ENCODE peak calls at places on chromosomes 1 and 21, in eight cellular contexts. One of them, this sample, is unnamed.

GRCh38 chr21:33578959-33579542 is 9.4 kb downstream of the DONSON start:
- DNase-seq in lung: no peak
- DNase-seq in AG04450: no peak
- DNase-seq in AG08395: no peak
- DNase-seq in NCI-H2171 treated with DMSO at 0.1 percent for 48 hours: peak
- DNase-seq in GM23338: no peak
- DNase-seq in amniotic stem cell: no peak
- DNase-seq in iPS-NIHi11: no peak
- DNase-seq in this sample: no peak

GRCh38 chr1:33441088-33441745 is 10.3 kb upstream of the PHC2 start:
- DNase-seq in lung: no peak
- DNase-seq in AG04450: no peak
- DNase-seq in AG08395: no peak
- DNase-seq in NCI-H2171 treated with DMSO at 0.1 percent for 48 hours: no peak
- DNase-seq in GM23338: no peak
- DNase-seq in amniotic stem cell: no peak
- DNase-seq in iPS-NIHi11: no peak
- DNase-seq in this sample: no peak

GRCh38 chr1:41261926-41262618 is 20.0 kb upstream of the SCMH1 start:
- DNase-seq in lung: no peak
- DNase-seq in AG04450: no peak
- DNase-seq in AG08395: no peak
- DNase-seq in NCI-H2171 treated with DMSO at 0.1 percent for 48 hours: no peak
- DNase-seq in GM23338: no peak
- DNase-seq in amniotic stem cell: no peak
- DNase-seq in iPS-NIHi11: no peak
- DNase-seq in this sample: no peak

GRCh38 chr1:7885513-7886298 is 32.8 kb upstream of the UTS2 start:
- DNase-seq in lung: peak
- DNase-seq in AG04450: no peak
- DNase-seq in AG08395: no peak
- DNase-seq in NCI-H2171 treated with DMSO at 0.1 percent for 48 hours: peak
- DNase-seq in GM23338: peak
- DNase-seq in amniotic stem cell: no peak
- DNase-seq in iPS-NIHi11: peak
- DNase-seq in this sample: peak

GRCh38 chr21:35578350-35578782 is 482.0 kb downstream of the SETD4 start:
- DNase-seq in lung: no peak
- DNase-seq in AG04450: peak
- DNase-seq in AG08395: peak
- DNase-seq in NCI-H2171 treated with DMSO at 0.1 percent for 48 hours: no peak
- DNase-seq in GM23338: no peak
- DNase-seq in amniotic stem cell: peak
- DNase-seq in iPS-NIHi11: no peak
- DNase-seq in this sample: no peak

GRCh38 chr1:200053091-200053490 is 25.6 kb downstream of the NR5A2 start:
- DNase-seq in lung: no peak
- DNase-seq in AG04450: no peak
- DNase-seq in AG08395: no peak
- DNase-seq in NCI-H2171 treated with DMSO at 0.1 percent for 48 hours: no peak
- DNase-seq in GM23338: no peak
- DNase-seq in amniotic stem cell: no peak
- DNase-seq in iPS-NIHi11: no peak
- DNase-seq in this sample: no peak

GRCh38 chr21:26776320-26777021 is 68.7 kb downstream of the ADAMTS1 start:
- DNase-seq in lung: no peak
- DNase-seq in AG04450: no peak
- DNase-seq in AG08395: peak
- DNase-seq in NCI-H2171 treated with DMSO at 0.1 percent for 48 hours: no peak
- DNase-seq in GM23338: no peak
- DNase-seq in amniotic stem cell: no peak
- DNase-seq in iPS-NIHi11: no peak
- DNase-seq in this sample: no peak

GRCh38 chr1:63877816-63878215 is 104.0 kb downstream of the ROR1 start:
- DNase-seq in lung: peak
- DNase-seq in AG04450: no peak
- DNase-seq in AG08395: peak
- DNase-seq in NCI-H2171 treated with DMSO at 0.1 percent for 48 hours: peak
- DNase-seq in GM23338: no peak
- DNase-seq in amniotic stem cell: no peak
- DNase-seq in iPS-NIHi11: no peak
- DNase-seq in this sample: no peak

GRCh38 chr1:226603976-226604845 is 55.6 kb downstream of the STUM start:
- DNase-seq in lung: no peak
- DNase-seq in AG04450: no peak
- DNase-seq in AG08395: peak
- DNase-seq in NCI-H2171 treated with DMSO at 0.1 percent for 48 hours: no peak
- DNase-seq in GM23338: peak
- DNase-seq in amniotic stem cell: no peak
- DNase-seq in iPS-NIHi11: peak
- DNase-seq in this sample: no peak

GRCh38 chr1:238401138-238401537 is 510.4 kb upstream of the ZP4 start:
- DNase-seq in lung: no peak
- DNase-seq in AG04450: no peak
- DNase-seq in AG08395: no peak
- DNase-seq in NCI-H2171 treated with DMSO at 0.1 percent for 48 hours: no peak
- DNase-seq in GM23338: no peak
- DNase-seq in amniotic stem cell: no peak
- DNase-seq in iPS-NIHi11: no peak
- DNase-seq in this sample: no peak

GRCh38 chr1:230750576-230750975 is 3.4 kb downstream of the CAPN9 start:
- DNase-seq in lung: no peak
- DNase-seq in AG04450: no peak
- DNase-seq in AG08395: no peak
- DNase-seq in NCI-H2171 treated with DMSO at 0.1 percent for 48 hours: no peak
- DNase-seq in GM23338: no peak
- DNase-seq in amniotic stem cell: no peak
- DNase-seq in iPS-NIHi11: no peak
- DNase-seq in this sample: peak

GRCh38 chr1:240351690-240352089 is 260.0 kb downstream of the FMN2 start:
- DNase-seq in lung: no peak
- DNase-seq in AG04450: no peak
- DNase-seq in AG08395: no peak
- DNase-seq in NCI-H2171 treated with DMSO at 0.1 percent for 48 hours: no peak
- DNase-seq in GM23338: no peak
- DNase-seq in amniotic stem cell: no peak
- DNase-seq in iPS-NIHi11: no peak
- DNase-seq in this sample: no peak

GRCh38 chr1:234980657-234981396 is 147.8 kb downstream of the TOMM20 start:
- DNase-seq in lung: peak
- DNase-seq in AG04450: no peak
- DNase-seq in AG08395: peak
- DNase-seq in NCI-H2171 treated with DMSO at 0.1 percent for 48 hours: no peak
- DNase-seq in GM23338: no peak
- DNase-seq in amniotic stem cell: peak
- DNase-seq in iPS-NIHi11: no peak
- DNase-seq in this sample: no peak

GRCh38 chr21:41009398-41010177 is 158.4 kb upstream of the BACE2 start:
- DNase-seq in lung: no peak
- DNase-seq in AG04450: no peak
- DNase-seq in AG08395: no peak
- DNase-seq in NCI-H2171 treated with DMSO at 0.1 percent for 48 hours: peak
- DNase-seq in GM23338: no peak
- DNase-seq in amniotic stem cell: no peak
- DNase-seq in iPS-NIHi11: no peak
- DNase-seq in this sample: peak

GRCh38 chr1:228860911-228861829 is 125.9 kb downstream of the RHOU start:
- DNase-seq in lung: no peak
- DNase-seq in AG04450: peak
- DNase-seq in AG08395: peak
- DNase-seq in NCI-H2171 treated with DMSO at 0.1 percent for 48 hours: no peak
- DNase-seq in GM23338: no peak
- DNase-seq in amniotic stem cell: peak
- DNase-seq in iPS-NIHi11: no peak
- DNase-seq in this sample: peak

GRCh38 chr21:42309753-42310213 is 5.4 kb downstream of the TFF3 start:
- DNase-seq in lung: peak
- DNase-seq in AG04450: no peak
- DNase-seq in AG08395: peak
- DNase-seq in NCI-H2171 treated with DMSO at 0.1 percent for 48 hours: no peak
- DNase-seq in GM23338: peak
- DNase-seq in amniotic stem cell: no peak
- DNase-seq in iPS-NIHi11: peak
- DNase-seq in this sample: peak

GRCh38 chr21:44686843-44687561 is 5.0 kb upstream of the KRTAP12-1 start:
- DNase-seq in lung: peak
- DNase-seq in AG04450: no peak
- DNase-seq in AG08395: no peak
- DNase-seq in NCI-H2171 treated with DMSO at 0.1 percent for 48 hours: peak
- DNase-seq in GM23338: peak
- DNase-seq in amniotic stem cell: no peak
- DNase-seq in iPS-NIHi11: no peak
- DNase-seq in this sample: peak

GRCh38 chr1:160830321-160831153 is 32.1 kb downstream of the CD244 start:
- DNase-seq in lung: peak
- DNase-seq in AG04450: no peak
- DNase-seq in AG08395: peak
- DNase-seq in NCI-H2171 treated with DMSO at 0.1 percent for 48 hours: no peak
- DNase-seq in GM23338: peak
- DNase-seq in amniotic stem cell: no peak
- DNase-seq in iPS-NIHi11: peak
- DNase-seq in this sample: peak

GRCh38 chr1:45410850-45411509 is 70.7 kb upstream of the MUTYH start:
- DNase-seq in lung: no peak
- DNase-seq in AG04450: no peak
- DNase-seq in AG08395: no peak
- DNase-seq in NCI-H2171 treated with DMSO at 0.1 percent for 48 hours: no peak
- DNase-seq in GM23338: no peak
- DNase-seq in amniotic stem cell: no peak
- DNase-seq in iPS-NIHi11: no peak
- DNase-seq in this sample: no peak

GRCh38 chr1:203717120-203717519 is 47.9 kb upstream of the LAX1 start:
- DNase-seq in lung: no peak
- DNase-seq in AG04450: no peak
- DNase-seq in AG08395: no peak
- DNase-seq in NCI-H2171 treated with DMSO at 0.1 percent for 48 hours: no peak
- DNase-seq in GM23338: no peak
- DNase-seq in amniotic stem cell: no peak
- DNase-seq in iPS-NIHi11: no peak
- DNase-seq in this sample: no peak

GRCh38 chr1:48028218-48028804 is 31.1 kb upstream of the TRABD2B start:
- DNase-seq in lung: no peak
- DNase-seq in AG04450: no peak
- DNase-seq in AG08395: no peak
- DNase-seq in NCI-H2171 treated with DMSO at 0.1 percent for 48 hours: no peak
- DNase-seq in GM23338: peak
- DNase-seq in amniotic stem cell: no peak
- DNase-seq in iPS-NIHi11: no peak
- DNase-seq in this sample: no peak

GRCh38 chr1:45716700-45717099 is 28.7 kb downstream of the TMEM69 start:
- DNase-seq in lung: no peak
- DNase-seq in AG04450: no peak
- DNase-seq in AG08395: no peak
- DNase-seq in NCI-H2171 treated with DMSO at 0.1 percent for 48 hours: no peak
- DNase-seq in GM23338: no peak
- DNase-seq in amniotic stem cell: no peak
- DNase-seq in iPS-NIHi11: no peak
- DNase-seq in this sample: no peak

GRCh38 chr1:199447906-199448305 is 579.6 kb upstream of the NR5A2 start:
- DNase-seq in lung: no peak
- DNase-seq in AG04450: no peak
- DNase-seq in AG08395: no peak
- DNase-seq in NCI-H2171 treated with DMSO at 0.1 percent for 48 hours: peak
- DNase-seq in GM23338: no peak
- DNase-seq in amniotic stem cell: no peak
- DNase-seq in iPS-NIHi11: no peak
- DNase-seq in this sample: no peak

This sample was measured in NCI-H1417.